ENCODE peak calls at places on chromosomes 2 and 18, in seven cellular contexts. D, Y, I, J, C, L and K are unnamed samples.

GRCh38 chr18:38406625-38407024 is 841.0 kb upstream of the CELF4 start:
- DNase-seq in D (no peak), Y (no peak), I (no peak), J (no peak), C (no peak), L (no peak), K (no peak)

GRCh38 chr2:34419856-34420255 is 820.8 kb upstream of the FAM98A start:
- DNase-seq in D (no peak), Y (no peak), I (no peak), J (no peak), C (no peak), L (no peak), K (no peak)

GRCh38 chr2:205660521-205661124 is 21.7 kb upstream of the NRP2 start:
- DNase-seq in D (no peak), Y (peak), I (peak), J (no peak), C (no peak), L (peak), K (no peak)

GRCh38 chr2:217650716-217651360 is 352.0 kb downstream of the TNS1 start:
- DNase-seq in D (no peak), Y (peak), I (peak), J (no peak), C (peak), L (peak), K (peak)

GRCh38 chr18:11957636-11958035 is 23.7 kb upstream of the IMPA2 start:
- DNase-seq in D (no peak), Y (no peak), I (no peak), J (no peak), C (no peak), L (no peak), K (no peak)

GRCh38 chr2:430280-431040 is 142.6 kb upstream of the ALKAL2 start:
- DNase-seq in D (no peak), Y (no peak), I (no peak), J (no peak), C (no peak), L (no peak), K (no peak)

GRCh38 chr2:141806090-141806489 is 324.7 kb downstream of the LRP1B start:
- DNase-seq in D (no peak), Y (no peak), I (no peak), J (no peak), C (no peak), L (no peak), K (no peak)

GRCh38 chr2:66525609-66526008 is 90.7 kb downstream of the MEIS1 start:
- DNase-seq in D (no peak), Y (no peak), I (no peak), J (no peak), C (no peak), L (no peak), K (no peak)

GRCh38 chr2:238920601-238921001 is 72.7 kb downstream of the TWIST2 start:
- DNase-seq in D (no peak), Y (no peak), I (no peak), J (no peak), C (no peak), L (no peak), K (no peak)

GRCh38 chr18:51447351-51447896 is 249.9 kb upstream of the MEX3C start:
- DNase-seq in D (no peak), Y (no peak), I (peak), J (no peak), C (no peak), L (no peak), K (no peak)

GRCh38 chr2:146927080-146927714 is 917.6 kb upstream of the ACVR2A start:
- DNase-seq in D (no peak), Y (peak), I (peak), J (peak), C (peak), L (peak), K (peak)

GRCh38 chr2:218876562-218877219 is 4.0 kb upstream of the WNT10A start:
- DNase-seq in D (no peak), Y (peak), I (peak), J (peak), C (peak), L (peak), K (peak)

GRCh38 chr2:198314559-198315153 is 510.3 kb downstream of the PLCL1 start:
- DNase-seq in D (no peak), Y (peak), I (peak), J (no peak), C (peak), L (no peak), K (no peak)

GRCh38 chr2:150261691-150262090 is 225.8 kb downstream of the RND3 start:
- DNase-seq in D (no peak), Y (no peak), I (no peak), J (no peak), C (no peak), L (no peak), K (no peak)

GRCh38 chr18:57077786-57078552 is 68.9 kb upstream of the BOD1L2 start:
- DNase-seq in D (no peak), Y (peak), I (no peak), J (no peak), C (no peak), L (no peak), K (no peak)

GRCh38 chr2:165698621-165698946 is 95.5 kb downstream of the GALNT3 start:
- DNase-seq in D (no peak), Y (peak), I (peak), J (peak), C (peak), L (no peak), K (no peak)

DNA sequence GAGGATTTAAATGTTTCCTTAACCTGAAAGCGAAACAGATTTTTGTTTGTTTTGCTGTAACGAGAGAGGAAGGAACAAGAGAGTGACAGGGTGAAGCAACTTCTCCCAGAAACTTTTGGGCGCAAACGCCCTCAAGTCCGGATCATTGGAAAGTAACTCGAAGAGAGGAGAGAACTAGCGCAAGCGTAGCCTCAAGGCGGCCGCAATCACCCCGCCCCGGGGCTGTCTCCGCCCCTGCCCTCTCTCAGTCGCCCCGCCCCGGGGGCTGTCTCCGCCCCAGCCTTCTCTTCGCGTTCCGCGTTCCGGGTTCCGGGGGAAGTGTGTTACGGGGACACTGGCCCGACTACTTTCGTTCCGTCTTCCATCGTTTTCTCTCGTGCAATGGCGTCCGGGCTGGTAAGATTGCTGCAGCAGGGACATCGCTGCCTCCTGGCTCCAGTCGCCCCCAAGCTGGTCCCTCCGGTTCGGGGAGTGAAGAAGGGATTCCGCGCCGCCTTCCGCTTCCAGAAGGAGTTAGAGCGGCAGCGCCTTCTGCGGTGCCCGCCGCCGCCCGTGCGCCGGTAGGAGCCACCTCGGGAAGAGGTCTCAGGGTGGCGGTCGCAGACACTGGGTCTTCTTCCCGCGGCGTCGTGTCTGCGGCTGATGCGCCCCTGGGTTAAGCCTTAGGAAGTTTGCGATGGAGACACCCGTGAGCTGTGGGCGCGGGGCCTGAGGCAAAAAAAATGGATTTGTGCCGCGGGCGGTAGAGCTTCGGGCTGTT is at the start of gene MRPL44:
- DNase-seq in D (peak), Y (peak), I (peak), J (peak), C (peak), L (peak), K (peak)
- TF ChIP-seq POLR2A in D (no peak), Y (peak), I (peak), J (no peak), C (peak), L (no peak), K (peak)

DNA sequence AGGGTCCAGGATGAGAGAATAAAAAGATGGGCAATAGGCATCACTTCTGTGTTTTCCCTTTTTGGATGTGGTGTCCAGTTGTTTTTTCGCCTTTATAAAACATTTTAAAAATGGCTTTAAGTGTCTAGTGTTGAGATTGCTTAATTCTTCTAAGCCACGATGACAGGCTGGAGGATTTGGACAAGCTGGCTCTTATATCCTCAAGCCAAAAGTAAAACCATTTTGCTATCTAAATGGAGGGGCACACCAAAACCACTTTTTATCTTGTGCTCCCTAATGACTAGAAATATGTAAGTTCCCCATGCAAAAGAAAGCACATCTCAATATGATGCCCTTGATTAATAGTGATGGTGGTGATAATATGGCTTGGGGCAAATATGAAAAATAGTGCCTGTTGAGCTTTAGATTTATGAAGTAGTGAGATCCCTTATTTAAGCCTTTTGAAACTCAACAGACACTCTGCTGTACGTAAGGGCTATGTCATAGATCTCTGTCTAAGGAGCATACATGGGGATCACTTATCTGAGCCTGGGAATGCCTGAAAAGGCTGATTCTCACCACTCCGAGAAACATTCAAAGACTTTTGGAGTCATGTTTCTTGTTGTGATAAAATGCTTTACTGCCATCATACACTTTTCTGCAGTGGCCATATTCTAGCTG is 185.5 kb downstream of the KCNS3 start:
- DNase-seq in D (no peak), Y (no peak), I (no peak), J (no peak), C (no peak), L (no peak), K (no peak)
- TF ChIP-seq POLR2A in D (no peak), Y (no peak), I (no peak), J (no peak), C (no peak), L (no peak), K (no peak)

DNA sequence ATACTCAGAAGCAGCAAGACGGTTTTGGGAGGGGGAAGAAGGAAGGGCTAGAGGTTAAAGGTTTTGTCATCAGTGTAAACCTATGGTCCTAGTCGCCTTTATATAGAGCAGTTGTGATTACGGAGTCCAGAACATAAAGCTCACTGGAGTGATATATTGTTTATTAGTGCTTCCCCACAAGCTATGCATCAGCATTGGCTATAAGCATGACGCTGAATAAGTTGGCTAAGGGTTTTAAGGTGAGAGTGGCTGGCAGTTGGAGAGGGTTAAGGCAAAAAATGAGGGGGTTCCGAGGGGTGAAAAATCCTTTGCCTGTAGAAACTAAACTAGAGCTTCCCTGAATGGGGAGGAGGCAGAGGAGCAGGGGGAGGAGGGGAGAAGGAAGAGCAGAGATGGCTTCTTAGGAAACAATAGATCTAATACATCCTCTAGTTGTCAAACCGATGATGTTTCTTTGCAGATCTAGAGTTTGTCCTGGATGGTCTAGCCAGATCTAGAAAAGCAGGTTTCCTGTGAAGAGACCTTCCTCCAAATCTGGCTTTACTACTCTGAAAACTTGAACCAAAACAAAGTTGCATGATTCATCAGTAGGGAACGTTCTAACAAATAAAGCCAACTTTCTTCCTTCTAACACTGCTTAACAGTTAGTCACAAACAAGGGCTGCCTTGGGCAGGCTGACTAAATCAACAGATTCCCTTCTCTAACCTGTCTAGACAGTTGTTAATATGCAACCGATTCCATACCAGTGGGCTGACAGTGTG is 2.5 kb downstream of the KLF7 start:
- DNase-seq in D (no peak), Y (no peak), I (peak), J (peak), C (no peak), L (peak), K (peak)
- TF ChIP-seq POLR2A in D (no peak), Y (no peak), I (peak), J (no peak), C (no peak), L (no peak), K (no peak)

GRCh38 chr2:24489465-24489864 is 1.6 kb upstream of the NCOA1 start:
- DNase-seq in D (no peak), Y (no peak), I (no peak), J (no peak), C (peak), L (no peak), K (no peak)

GRCh38 chr2:24491626-24492282 is 700 bp downstream of the NCOA1 start:
- DNase-seq in D (no peak), Y (peak), I (peak), J (peak), C (peak), L (no peak), K (peak)

GRCh38 chr2:24489942-24490673 is 946 bp upstream of the NCOA1 start:
- DNase-seq in D (no peak), Y (peak), I (peak), J (no peak), C (peak), L (no peak), K (peak)

GRCh38 chr2:24492283-24493272 is 1.5 kb downstream of the NCOA1 start:
- DNase-seq in D (no peak), Y (peak), I (peak), J (no peak), C (peak), L (no peak), K (no peak)

DNA sequence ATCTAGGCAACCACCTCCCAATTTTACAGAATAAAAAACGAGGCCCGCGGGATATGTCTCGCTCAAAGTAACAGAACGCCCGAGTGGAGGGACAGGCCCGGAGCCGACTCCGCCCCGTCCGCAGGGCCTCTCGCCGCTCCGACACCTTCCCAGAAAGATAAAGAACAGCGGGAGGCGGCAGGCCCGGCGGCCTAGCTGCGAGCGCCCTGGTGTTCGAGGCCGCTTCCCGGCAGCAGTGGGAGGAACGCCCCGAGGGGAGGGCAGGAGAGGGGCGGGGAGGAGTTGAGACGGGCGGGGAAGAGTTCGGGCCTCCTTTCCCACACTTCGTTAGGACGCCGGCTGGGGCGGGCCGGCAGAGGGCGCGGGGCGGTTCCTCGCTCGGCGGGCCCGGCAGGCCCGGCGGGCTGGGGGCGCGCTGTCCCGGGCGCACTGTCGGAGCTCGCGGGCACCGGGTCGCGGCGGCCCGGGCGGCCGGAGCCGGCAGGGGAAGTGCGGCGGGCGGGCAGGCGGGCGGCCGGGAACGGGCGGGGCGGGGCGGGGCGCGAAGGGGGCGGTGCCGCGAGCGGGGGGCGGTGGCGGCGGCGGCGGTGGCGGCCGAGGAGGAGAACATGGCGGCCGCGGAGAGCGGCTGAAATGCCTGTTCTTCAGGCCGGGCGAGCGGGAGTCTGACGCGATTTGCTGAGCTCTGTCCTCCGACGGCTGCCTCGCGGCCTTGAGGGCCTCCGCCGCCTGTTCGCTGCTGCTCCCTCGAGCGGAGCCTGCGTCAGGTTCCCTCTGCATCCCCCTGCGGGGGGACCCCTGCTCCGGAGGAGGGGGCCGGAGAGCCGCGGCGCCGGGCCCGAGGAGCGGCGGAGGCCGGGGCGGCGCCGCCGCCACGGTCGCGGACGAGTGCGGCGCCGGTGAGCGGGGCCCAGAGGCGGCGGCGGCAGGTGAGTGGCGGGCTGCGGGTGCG is at the start of gene NCOA1:
- DNase-seq in D (peak), Y (peak), I (peak), J (peak), C (peak), L (peak), K (peak)
- TF ChIP-seq POLR2A in D (no peak), Y (peak), I (peak), J (no peak), C (peak), L (no peak), K (peak)